ENCODE peak calls at places on chromosomes 1 and 21, in nine cellular contexts. D, E, O, U, R, X, Z, K and Q are unnamed samples. For H3K36me3 and H3K4me1, the result is how much of the 10 kb centered on the place peaks cover.

GRCh38 chr1:226983998-226984364 is 43.9 kb downstream of the COQ8A start:
- DNase-seq in R (no peak), X (no peak), D (no peak), Z (no peak), O (peak), K (no peak), E (no peak), U (no peak), Q (no peak)

GRCh38 chr1:79920970-79921669 is 914.6 kb upstream of the ADGRL4 start:
- DNase-seq in O (no peak), K (no peak), U (no peak), E (no peak), Z (no peak), D (no peak), R (no peak), X (no peak), Q (no peak)

GRCh38 chr1:51575406-51576084 is 41.3 kb upstream of the OSBPL9 start:
- DNase-seq in R (peak), O (no peak), Z (peak), E (no peak), K (no peak), D (no peak), U (no peak), X (no peak), Q (no peak)

GRCh38 chr1:1001057-1001630 is 1.2 kb upstream of the HES4 start:
- DNase-seq in Z (no peak), U (no peak), R (peak), D (no peak), O (peak), K (no peak), E (peak), X (no peak), Q (no peak)

GRCh38 chr1:39189592-39190041 is 14.9 kb upstream of the MACF1 start:
- DNase-seq in Z (peak), R (no peak), O (no peak), U (no peak), E (no peak), K (no peak), X (no peak), D (no peak), Q (no peak)

GRCh38 chr21:43859747-43860214 is 5.2 kb upstream of the AGPAT3 start:
- DNase-seq in D (peak), R (peak), U (no peak), K (no peak), E (no peak), O (peak), Z (no peak), X (no peak), Q (no peak)

GRCh38 chr1:189803364-189803763 is 674.3 kb downstream of the BRINP3 start:
- DNase-seq in K (no peak), R (no peak), D (no peak), U (no peak), X (no peak), Z (no peak), O (no peak), E (no peak), Q (no peak)

GRCh38 chr21:36461918-36462486 is 17.9 kb downstream of the CLDN14 start:
- DNase-seq in R (no peak), D (no peak), X (no peak), O (peak), E (no peak), Z (no peak), K (no peak), U (no peak), Q (no peak)

GRCh38 chr1:161902146-161902545 is 121.5 kb downstream of the OLFML2B start:
- DNase-seq in O (no peak), E (no peak), X (no peak), R (no peak), Z (no peak), U (no peak), K (no peak), D (no peak), Q (no peak)

GRCh38 chr1:2003564-2004131 is at the start of gene CFAP74:
- DNase-seq in U (no peak), X (no peak), E (no peak), Z (peak), D (no peak), O (no peak), K (peak), R (peak), Q (peak)

GRCh38 chr1:174800221-174800791 is 199.4 kb upstream of the CACYBP start:
- DNase-seq in R (no peak), X (peak), Z (peak), D (peak), E (no peak), U (no peak), K (no peak), O (peak), Q (no peak)

GRCh38 chr1:206006946-206007345 is 3.8 kb upstream of the RAB7B start:
- DNase-seq in R (no peak), D (no peak), K (no peak), X (no peak), O (no peak), U (no peak), Z (no peak), E (no peak), Q (no peak)

GRCh38 chr1:43225168-43225567 is 44.6 kb upstream of the TMEM125 start:
- DNase-seq in E (no peak), X (no peak), Z (no peak), K (no peak), D (no peak), R (peak), U (no peak), O (no peak), Q (no peak)

GRCh38 chr1:173122344-173122880 is 71.7 kb upstream of the TNFSF18 start:
- DNase-seq in X (no peak), U (no peak), R (no peak), E (no peak), Z (peak), D (no peak), K (no peak), O (no peak), Q (no peak)

GRCh38 chr1:173114381-173114780 is 63.6 kb upstream of the TNFSF18 start:
- DNase-seq in E (no peak), U (no peak), O (no peak), D (no peak), Z (no peak), K (no peak), R (no peak), X (no peak), Q (no peak)

GRCh38 chr1:173117108-173117633 is 66.4 kb upstream of the TNFSF18 start:
- DNase-seq in R (no peak), K (no peak), X (no peak), O (no peak), U (no peak), D (no peak), Z (no peak), E (no peak), Q (no peak)

GRCh38 chr1:173122958-173123852 is 72.5 kb upstream of the TNFSF18 start:
- DNase-seq in E (peak), K (peak), X (peak), Z (peak), O (no peak), R (peak), D (peak), U (peak), Q (peak)

DNA sequence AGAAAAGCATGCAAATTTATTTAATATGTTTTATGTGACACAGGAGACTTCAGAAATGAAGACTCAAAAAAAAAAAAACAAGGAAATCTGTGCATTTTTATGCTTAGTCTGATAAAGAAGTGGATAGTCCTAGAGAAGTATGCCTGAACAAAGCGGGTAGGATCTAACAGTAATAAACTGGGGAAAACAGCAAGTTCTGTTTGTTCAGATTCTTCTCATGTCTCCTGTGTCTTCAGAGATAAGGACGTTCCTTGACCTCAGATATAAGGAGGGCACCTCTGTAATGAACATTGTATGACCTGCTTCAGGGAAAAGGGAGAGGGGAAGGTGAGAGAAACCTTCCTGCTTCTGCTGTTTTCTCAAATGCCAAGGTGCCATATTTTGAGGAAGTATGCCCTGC is 67.7 kb upstream of the TNFSF18 start:
- DNase-seq in U (no peak), Z (no peak), E (no peak), D (no peak), O (no peak), K (no peak), R (no peak), X (no peak), Q (no peak)
- TF ChIP-seq POLR2A in U (no peak), Z (no peak), E (no peak), D (no peak), O (no peak), K (no peak), R (no peak), X (no peak), Q (no peak)

GRCh38 chr1:49363628-49364027 is 586.9 kb upstream of the BEND5 start:
- DNase-seq in R (no peak), U (no peak), O (no peak), E (no peak), Z (no peak), K (no peak), X (no peak), D (no peak), Q (no peak)

DNA sequence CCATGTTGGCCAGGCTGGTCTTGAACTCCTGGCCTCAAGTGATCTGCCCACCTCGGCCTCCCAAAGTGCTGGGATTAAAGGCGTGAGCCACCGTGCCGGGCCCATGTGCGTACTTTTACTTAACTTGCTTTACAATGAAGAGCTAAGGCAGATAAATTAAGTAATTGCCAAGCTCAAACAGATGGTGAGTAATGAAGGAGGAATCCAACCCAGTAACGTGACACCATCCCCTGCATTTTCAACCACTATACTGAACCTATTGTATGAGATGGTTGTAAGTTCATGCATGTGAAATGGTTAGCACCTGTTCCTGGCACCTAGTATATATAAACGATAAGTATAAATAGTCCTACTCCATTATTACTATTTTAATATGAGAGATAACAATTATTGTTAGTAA is 588.0 kb upstream of the BEND5 start:
- DNase-seq in X (no peak), U (no peak), K (no peak), R (no peak), E (no peak), O (no peak), Z (no peak), D (no peak), Q (no peak)
- H3K36me3 ChIP-seq in X (under half), U (under half), K (under half), R (under half), E (under half), O (under half), Z (under half), D (under half), Q (under half)

DNA sequence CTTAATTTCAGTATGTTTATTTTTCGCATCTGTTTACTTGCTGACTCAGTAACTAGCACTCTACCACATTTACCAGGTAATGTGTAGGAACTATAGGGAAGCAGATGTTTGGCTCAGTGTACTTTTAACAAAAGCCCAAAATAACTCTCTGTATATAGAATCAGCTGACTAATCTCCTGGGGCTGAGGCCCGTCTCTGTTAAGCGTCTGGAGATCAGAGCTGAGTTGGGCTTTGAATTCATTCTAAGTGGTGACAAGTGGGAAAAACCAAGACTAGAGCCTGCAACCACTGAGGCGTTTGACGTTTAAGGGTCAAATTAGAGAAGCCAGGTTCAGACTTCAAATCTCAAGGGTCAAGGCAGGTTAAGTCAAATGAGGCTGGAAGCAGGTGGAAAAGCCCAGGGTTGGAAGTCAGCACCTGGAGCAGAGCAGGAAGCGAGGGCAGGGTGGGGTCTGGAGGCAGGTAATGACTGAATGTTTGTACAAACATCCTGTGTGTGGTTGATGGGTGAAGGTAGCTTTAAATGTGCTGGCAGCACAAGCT is 56.8 kb upstream of the LYST start:
- DNase-seq in D (no peak), X (no peak), E (no peak), U (no peak), O (no peak), Z (peak), K (no peak), R (no peak), Q (peak)
- H3K4me1 ChIP-seq in D (under half), X (under half), E (under half), U (under half), O (half or more), Z (under half), K (under half), R (under half), Q (under half)

GRCh38 chr1:230536641-230537155 is 105.6 kb upstream of the COG2 start:
- DNase-seq in D (no peak), Z (no peak), E (no peak), O (no peak), R (no peak), K (no peak), X (no peak), U (no peak), Q (no peak)
- TF ChIP-seq POLR2A in D (no peak), Z (no peak), E (no peak), O (no peak), R (no peak), K (no peak), X (no peak), U (no peak), Q (no peak)

DNA sequence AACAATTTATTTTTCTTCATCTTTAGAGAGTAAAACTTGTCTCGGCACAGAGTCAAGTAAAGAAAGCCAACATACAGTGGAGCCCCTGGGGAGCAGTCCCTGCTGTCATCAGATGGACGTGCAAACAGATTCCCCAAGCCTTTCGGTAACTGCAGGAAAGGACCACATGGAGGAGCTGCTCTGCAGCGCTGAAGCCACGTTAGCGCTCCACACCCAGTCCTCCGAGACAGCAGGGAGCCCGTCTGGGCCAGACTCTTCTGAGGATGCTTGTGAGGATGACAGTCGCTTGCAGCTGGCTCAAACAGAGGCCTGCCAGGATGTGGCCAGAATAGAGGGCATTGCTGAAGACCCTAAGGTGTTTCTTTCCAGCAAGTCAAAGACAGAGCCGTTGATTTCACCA is 77.1 kb upstream of the SCCPDH start:
- DNase-seq in E (no peak), U (no peak), D (no peak), X (no peak), Z (peak), K (no peak), O (no peak), R (peak), Q (no peak)
- H3K36me3 ChIP-seq in E (under half), U (half or more), D (under half), X (under half), Z (under half), K (under half), O (under half), R (half or more), Q (under half)

GRCh38 chr1:156477526-156478249 is 22.9 kb downstream of the MEF2D start:
- DNase-seq in U (no peak), K (no peak), O (no peak), X (no peak), D (no peak), R (no peak), Z (no peak), E (no peak), Q (peak)
- H3K4me1 ChIP-seq in U (half or more), K (under half), O (under half), X (under half), D (under half), R (under half), Z (under half), E (under half), Q (under half)